ENCODE peak calls at places on chromosomes 5 and 9, in seven cellular contexts. One of them, this sample, is unnamed.

GRCh38 chr9:105459329-105459728 is 11.5 kb downstream of the FSD1L start:
- DNase-seq in CD4-positive, alpha-beta memory T cell: no peak
- DNase-seq in kidney: no peak
- DNase-seq in ureter: no peak
- DNase-seq in stimulated activated CD4-positive, alpha-beta T cell treated with anti-CD3 and anti-CD28 coated beads, Interleukin-2, amount 100 ng/mL, for 48 hours: no peak
- DNase-seq in endothelial cell: no peak
- DNase-seq in activated naive CD4-positive, alpha-beta T cell: no peak
- DNase-seq in this sample: no peak

GRCh38 chr9:76926846-76927245 is 20.9 kb upstream of the PRUNE2 start:
- DNase-seq in CD4-positive, alpha-beta memory T cell: no peak
- DNase-seq in kidney: no peak
- DNase-seq in ureter: no peak
- DNase-seq in stimulated activated CD4-positive, alpha-beta T cell treated with anti-CD3 and anti-CD28 coated beads, Interleukin-2, amount 100 ng/mL, for 48 hours: no peak
- DNase-seq in endothelial cell: no peak
- DNase-seq in activated naive CD4-positive, alpha-beta T cell: no peak
- DNase-seq in this sample: no peak

GRCh38 chr5:120872292-120872691 is 408.2 kb downstream of the PRR16 start:
- DNase-seq in CD4-positive, alpha-beta memory T cell: no peak
- DNase-seq in kidney: no peak
- DNase-seq in ureter: no peak
- DNase-seq in stimulated activated CD4-positive, alpha-beta T cell treated with anti-CD3 and anti-CD28 coated beads, Interleukin-2, amount 100 ng/mL, for 48 hours: no peak
- DNase-seq in endothelial cell: no peak
- DNase-seq in activated naive CD4-positive, alpha-beta T cell: no peak
- DNase-seq in this sample: no peak

GRCh38 chr9:137354845-137355420 is 52.9 kb upstream of the NRARP start:
- DNase-seq in CD4-positive, alpha-beta memory T cell: no peak
- DNase-seq in kidney: no peak
- DNase-seq in ureter: no peak
- DNase-seq in stimulated activated CD4-positive, alpha-beta T cell treated with anti-CD3 and anti-CD28 coated beads, Interleukin-2, amount 100 ng/mL, for 48 hours: no peak
- DNase-seq in endothelial cell: no peak
- DNase-seq in activated naive CD4-positive, alpha-beta T cell: no peak
- DNase-seq in this sample: no peak

GRCh38 chr5:164680812-164681211 is 1175.4 kb downstream of the MAT2B start:
- DNase-seq in CD4-positive, alpha-beta memory T cell: no peak
- DNase-seq in kidney: no peak
- DNase-seq in ureter: no peak
- DNase-seq in stimulated activated CD4-positive, alpha-beta T cell treated with anti-CD3 and anti-CD28 coated beads, Interleukin-2, amount 100 ng/mL, for 48 hours: no peak
- DNase-seq in endothelial cell: no peak
- DNase-seq in activated naive CD4-positive, alpha-beta T cell: no peak
- DNase-seq in this sample: no peak

GRCh38 chr5:42675602-42676001 is 81.0 kb upstream of the CCDC152 start:
- DNase-seq in CD4-positive, alpha-beta memory T cell: no peak
- DNase-seq in kidney: no peak
- DNase-seq in ureter: no peak
- DNase-seq in stimulated activated CD4-positive, alpha-beta T cell treated with anti-CD3 and anti-CD28 coated beads, Interleukin-2, amount 100 ng/mL, for 48 hours: no peak
- DNase-seq in endothelial cell: no peak
- DNase-seq in activated naive CD4-positive, alpha-beta T cell: no peak
- DNase-seq in this sample: no peak

GRCh38 chr5:31944683-31945445 is 229.3 kb downstream of the GOLPH3 start:
- DNase-seq in CD4-positive, alpha-beta memory T cell: no peak
- DNase-seq in kidney: peak
- DNase-seq in ureter: no peak
- DNase-seq in stimulated activated CD4-positive, alpha-beta T cell treated with anti-CD3 and anti-CD28 coated beads, Interleukin-2, amount 100 ng/mL, for 48 hours: no peak
- DNase-seq in endothelial cell: no peak
- DNase-seq in activated naive CD4-positive, alpha-beta T cell: no peak
- DNase-seq in this sample: no peak

GRCh38 chr5:38518341-38518740 is 38.1 kb downstream of the LIFR start:
- DNase-seq in CD4-positive, alpha-beta memory T cell: no peak
- DNase-seq in kidney: no peak
- DNase-seq in ureter: no peak
- DNase-seq in stimulated activated CD4-positive, alpha-beta T cell treated with anti-CD3 and anti-CD28 coated beads, Interleukin-2, amount 100 ng/mL, for 48 hours: no peak
- DNase-seq in endothelial cell: no peak
- DNase-seq in activated naive CD4-positive, alpha-beta T cell: no peak
- DNase-seq in this sample: no peak

GRCh38 chr9:114005371-114006154 is 72.5 kb downstream of the AMBP start:
- DNase-seq in CD4-positive, alpha-beta memory T cell: no peak
- DNase-seq in kidney: peak
- DNase-seq in ureter: peak
- DNase-seq in stimulated activated CD4-positive, alpha-beta T cell treated with anti-CD3 and anti-CD28 coated beads, Interleukin-2, amount 100 ng/mL, for 48 hours: no peak
- DNase-seq in endothelial cell: peak
- DNase-seq in activated naive CD4-positive, alpha-beta T cell: no peak
- DNase-seq in this sample: no peak

GRCh38 chr5:82183828-82184227 is 94.3 kb downstream of the RPS23 start:
- DNase-seq in CD4-positive, alpha-beta memory T cell: no peak
- DNase-seq in kidney: no peak
- DNase-seq in ureter: no peak
- DNase-seq in stimulated activated CD4-positive, alpha-beta T cell treated with anti-CD3 and anti-CD28 coated beads, Interleukin-2, amount 100 ng/mL, for 48 hours: no peak
- DNase-seq in endothelial cell: no peak
- DNase-seq in activated naive CD4-positive, alpha-beta T cell: no peak
- DNase-seq in this sample: no peak

GRCh38 chr5:165617491-165617890 is 2112.1 kb downstream of the MAT2B start:
- DNase-seq in CD4-positive, alpha-beta memory T cell: no peak
- DNase-seq in kidney: no peak
- DNase-seq in ureter: no peak
- DNase-seq in stimulated activated CD4-positive, alpha-beta T cell treated with anti-CD3 and anti-CD28 coated beads, Interleukin-2, amount 100 ng/mL, for 48 hours: no peak
- DNase-seq in endothelial cell: no peak
- DNase-seq in activated naive CD4-positive, alpha-beta T cell: no peak
- DNase-seq in this sample: no peak

GRCh38 chr9:85740821-85741111 is 988 bp downstream of the AGTPBP1 start:
- DNase-seq in CD4-positive, alpha-beta memory T cell: no peak
- DNase-seq in kidney: no peak
- DNase-seq in ureter: no peak
- DNase-seq in stimulated activated CD4-positive, alpha-beta T cell treated with anti-CD3 and anti-CD28 coated beads, Interleukin-2, amount 100 ng/mL, for 48 hours: no peak
- DNase-seq in endothelial cell: no peak
- DNase-seq in activated naive CD4-positive, alpha-beta T cell: no peak
- DNase-seq in this sample: no peak

GRCh38 chr9:118503236-118503635 is 799.0 kb downstream of the TLR4 start:
- DNase-seq in CD4-positive, alpha-beta memory T cell: no peak
- DNase-seq in kidney: no peak
- DNase-seq in ureter: no peak
- DNase-seq in stimulated activated CD4-positive, alpha-beta T cell treated with anti-CD3 and anti-CD28 coated beads, Interleukin-2, amount 100 ng/mL, for 48 hours: no peak
- DNase-seq in endothelial cell: no peak
- DNase-seq in activated naive CD4-positive, alpha-beta T cell: no peak
- DNase-seq in this sample: no peak